ENCODE peak calls at places on chromosomes 12 and 14, in ten cellular contexts. I is fibroblast of lung, Y is neural progenitor cell, F is IMR-90, V is heart left ventricle, B is MM.1S, M is SJSA1, H is astrocyte, D is K562, A is body of pancreas. W is an unnamed sample.

GRCh38 chr12:56115329-56115728 is 1.1 kb upstream of the RPL41 start:
- DNase-seq in F (peak; percentile 19), Y (peak; percentile 23), D (no peak), B (no peak), I (peak; percentile 20), V (no peak), A (peak; percentile 34), M (no peak), H (peak; percentile 23), W (peak; percentile 57)

GRCh38 chr14:98999901-99000300 is 272.1 kb downstream of the BCL11B start:
- DNase-seq in M (no peak), V (no peak), F (no peak), I (no peak), H (no peak), Y (no peak), A (no peak), D (no peak), B (no peak), W (no peak)

GRCh38 chr14:94041551-94042346 is 15.6 kb downstream of the OTUB2 start:
- DNase-seq in Y (no peak), D (no peak), F (peak; percentile 78), I (peak; percentile 85), V (no peak), M (no peak), A (peak; percentile 28), B (no peak), H (peak; percentile 67), W (no peak)

GRCh38 chr12:96445743-96446655 is 43.4 kb upstream of the CFAP54 start:
- DNase-seq in H (peak; percentile 98), B (peak; percentile 63), M (peak; percentile 53), V (no peak), I (peak; percentile 97), F (peak; percentile 99), Y (no peak), D (peak; percentile 46), A (peak; percentile 4), W (peak; percentile 88)

GRCh38 chr12:8819676-8819980 is 2.8 kb upstream of the A2ML1 start:
- DNase-seq in A (no peak), H (peak; percentile 14), D (peak; percentile 30), M (no peak), Y (no peak), V (no peak), I (no peak), B (no peak), F (peak; percentile 9), W (no peak)

GRCh38 chr12:21823581-21823980 is 49.1 kb upstream of the KCNJ8 start:
- DNase-seq in I (peak; percentile 51), V (peak; percentile 67), M (no peak), Y (no peak), A (peak; percentile 11), F (no peak), H (peak; percentile 19), D (no peak), B (no peak), W (no peak)

GRCh38 chr14:70168401-70168800 is 20.4 kb downstream of the SLC8A3 start:
- DNase-seq in D (no peak), F (no peak), V (no peak), A (no peak), M (no peak), H (no peak), B (no peak), Y (no peak), I (no peak), W (no peak)

GRCh38 chr12:95643251-95643650 is 92.0 kb upstream of the USP44 start:
- DNase-seq in V (no peak), H (no peak), A (no peak), I (no peak), D (no peak), F (no peak), B (no peak), Y (no peak), M (no peak), W (no peak)

GRCh38 chr12:55720071-55720564 is at the start of gene RDH5:
- DNase-seq in Y (no peak), I (peak; percentile 79), D (no peak), V (peak; percentile 73), M (no peak), B (no peak), A (peak; percentile 93), H (peak; percentile 92), F (peak; percentile 89), W (peak; percentile 85)

GRCh38 chr12:16579041-16579440 is 26.9 kb downstream of the LMO3 start:
- DNase-seq in H (no peak), V (no peak), Y (no peak), B (no peak), A (no peak), F (no peak), D (no peak), I (peak; percentile 49), M (no peak), W (no peak)

GRCh38 chr12:128747441-128747840 is 76.3 kb downstream of the SLC15A4 start:
- DNase-seq in A (no peak), M (no peak), Y (no peak), I (no peak), H (no peak), V (no peak), F (no peak), D (no peak), B (no peak), W (no peak)
- H3K27me3 ChIP-seq in A (no peaks in the 10 kb centered on the region), M (no peaks in the 10 kb centered on the region), Y (no peaks in the 10 kb centered on the region), I (no peaks in the 10 kb centered on the region), H (no peaks in the 10 kb centered on the region), V (peaks cover 13% of the 10 kb centered on the region), F (no peaks in the 10 kb centered on the region), D (peaks cover 9% of the 10 kb centered on the region), B (no peaks in the 10 kb centered on the region), W (no peaks in the 10 kb centered on the region)

GRCh38 chr14:75826599-75826998 is 155.2 kb downstream of the TGFB3 start:
- DNase-seq in H (no peak), I (peak; percentile 38), B (no peak), V (no peak), F (peak; percentile 55), D (no peak), Y (no peak), M (no peak), A (no peak), W (no peak)

GRCh38 chr14:75831971-75832370 is 149.8 kb downstream of the TGFB3 start:
- DNase-seq in B (no peak), F (peak; percentile 59), D (peak; percentile 25), H (no peak), Y (no peak), I (peak; percentile 42), M (no peak), V (no peak), A (peak; percentile 90), W (peak; percentile 29)

GRCh38 chr14:75832621-75833297 is 149.0 kb downstream of the TGFB3 start:
- DNase-seq in A (peak; percentile 35), D (peak; percentile 68), Y (no peak), H (peak; percentile 91), B (no peak), V (no peak), M (no peak), I (peak; percentile 57), F (peak; percentile 87), W (peak; percentile 70)

GRCh38 chr14:75831455-75831854 is 150.3 kb downstream of the TGFB3 start:
- DNase-seq in F (peak; percentile 76), M (peak; percentile 19), B (no peak), D (peak; percentile 72), Y (no peak), A (peak; percentile 96), H (peak; percentile 88), V (peak; percentile 65), I (peak; percentile 75), W (peak; percentile 32)

GRCh38 chr14:75829316-75829715 is 152.5 kb downstream of the TGFB3 start:
- DNase-seq in I (no peak), M (no peak), V (no peak), F (no peak), D (no peak), H (no peak), Y (no peak), B (no peak), A (no peak), W (no peak)
- H3K4me3 ChIP-seq in I (no peak overlapping the region), M (no peak overlapping the region), V (no peak overlapping the region), F (no peak overlapping the region), D (no peak overlapping the region), H (no peak overlapping the region), Y (no peak overlapping the region), B (no peak overlapping the region), A (no peak overlapping the region), W (no peak overlapping the region)

GRCh38 chr12:54330442-54330841 is 5.5 kb downstream of the COPZ1 start:
- DNase-seq in F (no peak), D (no peak), B (no peak), A (no peak), V (no peak), I (no peak), H (no peak), Y (no peak), M (no peak), W (no peak)
- H3K4me1 ChIP-seq in F (peaks cover 7% of the 10 kb centered on the region), D (peaks cover 32% of the 10 kb centered on the region), B (no peaks in the 10 kb centered on the region), A (peaks cover 79% of the 10 kb centered on the region), V (peaks cover 55% of the 10 kb centered on the region), I (peaks cover 18% of the 10 kb centered on the region), H (peaks cover 22% of the 10 kb centered on the region), Y (peaks cover 10% of the 10 kb centered on the region), M (peaks cover 5% of the 10 kb centered on the region), W (peaks cover 28% of the 10 kb centered on the region)

DNA sequence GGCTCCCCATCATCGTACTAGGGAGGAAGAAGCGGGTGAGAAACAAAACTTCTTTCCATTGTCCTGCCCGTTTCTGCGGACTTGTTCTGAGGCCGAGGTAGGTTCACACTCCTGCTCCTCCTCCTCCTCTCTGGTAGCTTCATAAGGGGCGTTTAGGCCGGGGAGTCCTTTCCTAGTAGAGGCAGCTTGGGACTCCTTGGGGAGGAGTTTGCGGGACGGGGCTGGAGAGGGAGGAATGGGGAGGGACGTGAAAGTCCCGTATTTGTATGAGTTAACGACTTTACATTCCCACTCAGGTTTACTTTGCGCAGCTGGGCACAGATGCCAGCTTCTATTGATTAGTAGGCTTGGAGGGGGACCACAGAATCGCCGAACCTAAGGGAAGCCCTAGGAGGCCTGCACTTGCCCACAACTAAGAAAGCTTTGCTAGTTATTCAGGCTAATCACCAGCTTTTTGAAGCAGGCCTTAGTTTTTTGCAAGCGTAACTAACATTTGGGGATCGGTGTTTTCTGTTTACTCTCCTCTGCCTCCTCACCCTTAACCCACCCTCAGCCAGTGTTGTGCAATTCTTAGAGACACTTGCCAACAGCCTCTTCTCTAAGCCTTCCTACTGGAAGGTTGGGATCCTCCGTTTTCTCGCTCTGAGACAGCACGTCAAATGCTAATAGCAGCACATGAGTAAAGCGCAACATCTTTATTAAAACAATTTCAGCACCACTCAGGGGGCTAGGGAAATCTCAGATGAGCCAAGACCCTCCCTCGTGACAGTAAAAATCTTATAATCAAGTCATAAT is 499 bp downstream of the RNASE4 start:
- DNase-seq in V (no peak), F (peak; percentile 43), B (no peak), H (peak; percentile 63), D (no peak), I (peak; percentile 50), A (peak; percentile 62), Y (peak; percentile 29), M (no peak), W (peak; percentile 79)
- H3K27me3 ChIP-seq in V (no peaks in the 10 kb centered on the region), F (no peaks in the 10 kb centered on the region), B (no peaks in the 10 kb centered on the region), H (no peaks in the 10 kb centered on the region), D (no peaks in the 10 kb centered on the region), I (no peaks in the 10 kb centered on the region), A (no peaks in the 10 kb centered on the region), Y (peaks cover 18% of the 10 kb centered on the region), M (no peaks in the 10 kb centered on the region), W (no peaks in the 10 kb centered on the region)

DNA sequence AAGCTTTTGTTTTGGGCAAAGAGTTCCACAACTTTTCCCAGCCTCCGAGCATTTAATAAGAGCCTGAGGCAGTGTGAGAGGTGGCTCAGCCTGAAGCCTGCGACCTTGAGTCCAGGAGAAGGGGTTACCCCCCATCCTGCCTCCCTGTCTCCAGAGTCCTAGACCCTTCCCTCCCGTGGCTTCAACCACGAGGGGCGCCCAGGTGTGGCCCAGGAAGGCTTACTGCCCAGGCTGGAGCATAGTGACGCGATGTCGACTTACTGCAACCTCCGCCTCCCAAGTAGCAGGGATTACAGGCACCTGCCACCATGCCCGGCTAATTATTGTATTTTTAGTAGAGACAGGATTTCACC is 641 bp downstream of the LRRC43 start:
- DNase-seq in A (no peak), H (no peak), B (no peak), F (no peak), Y (no peak), M (no peak), I (no peak), D (no peak), V (no peak), W (no peak)
- H3K4me3 ChIP-seq in A (no peak overlapping the region), H (no peak overlapping the region), B (no peak overlapping the region), F (no peak overlapping the region), Y (peak overlapping the region; percentile 65), M (no peak overlapping the region), I (no peak overlapping the region), D (no peak overlapping the region), V (peak overlapping the region; percentile 44), W (peak overlapping the region; percentile 80)

W was measured in adipocyte.